ENCODE peak calls at places on chromosome 19, in seven cellular contexts. S, M, X, V, F, U and R are unnamed samples. For H3K4me1, the result is how much of the 10 kb centered on the place peaks cover.

GRCh38 chr19:23779645-23780044 is 21.0 kb upstream of the ZNF681 start:
- DNase-seq in S (no peak), M (no peak), X (peak), V (no peak), F (no peak), U (no peak), R (no peak)

GRCh38 chr19:2970201-2970838 is 7.0 kb upstream of the TLE6 start:
- DNase-seq in S (no peak), M (no peak), X (peak), V (no peak), F (no peak), U (peak), R (no peak)

GRCh38 chr19:35995655-35995993 is 636 bp downstream of the SDHAF1 start:
- DNase-seq in S (peak), M (peak), X (no peak), V (peak), F (no peak), U (peak), R (no peak)

GRCh38 chr19:2120821-2121220 is 24.1 kb downstream of the IZUMO4 start:
- DNase-seq in S (no peak), M (no peak), X (no peak), V (no peak), F (no peak), U (no peak), R (no peak)

GRCh38 chr19:1355258-1355973 is 28.3 kb upstream of the NDUFS7 start:
- DNase-seq in S (peak), M (peak), X (no peak), V (no peak), F (no peak), U (peak), R (no peak)

GRCh38 chr19:23998568-23998967 is 83.9 kb downstream of the ZNF726 start:
- DNase-seq in S (no peak), M (no peak), X (no peak), V (no peak), F (no peak), U (no peak), R (no peak)

GRCh38 chr19:12194827-12195500 is 32.1 kb downstream of the ZNF136 start:
- DNase-seq in S (peak), M (no peak), X (peak), V (peak), F (peak), U (peak), R (peak)

GRCh38 chr19:43901395-43902390 is 33.4 kb downstream of the ZNF45 start:
- DNase-seq in S (peak), M (peak), X (peak), V (peak), F (peak), U (peak), R (peak)

GRCh38 chr19:10227215-10227971 is 3.7 kb downstream of the S1PR2 start:
- DNase-seq in S (no peak), M (no peak), X (peak), V (peak), F (no peak), U (peak), R (no peak)

GRCh38 chr19:41940443-41941409 is 12.5 kb upstream of the ERFL start:
- DNase-seq in S (no peak), M (no peak), X (no peak), V (no peak), F (no peak), U (peak), R (no peak)

GRCh38 chr19:42762782-42763181 is 2.7 kb downstream of the PSG8 start:
- DNase-seq in S (no peak), M (no peak), X (no peak), V (no peak), F (no peak), U (peak), R (no peak)

GRCh38 chr19:457636-458035 is 3.2 kb downstream of the SHC2 start:
- DNase-seq in S (no peak), M (no peak), X (no peak), V (no peak), F (no peak), U (no peak), R (no peak)

GRCh38 chr19:35207391-35207871 is 21.1 kb downstream of the FAM187B start:
- DNase-seq in S (no peak), M (no peak), X (no peak), V (no peak), F (no peak), U (no peak), R (peak)

GRCh38 chr19:3537438-3538240 is 1.3 kb upstream of the TEKTIP1 start:
- DNase-seq in S (no peak), M (no peak), X (no peak), V (peak), F (no peak), U (no peak), R (no peak)

GRCh38 chr19:1333789-1334188 is 48.1 kb downstream of the EFNA2 start:
- DNase-seq in S (no peak), M (no peak), X (no peak), V (no peak), F (no peak), U (no peak), R (no peak)

GRCh38 chr19:56829586-56829985 is 10.9 kb downstream of the PEG3 start:
- DNase-seq in S (no peak), M (no peak), X (no peak), V (no peak), F (no peak), U (no peak), R (no peak)

GRCh38 chr19:33424181-33424580 is 50.7 kb downstream of the CEBPG start:
- DNase-seq in S (no peak), M (no peak), X (no peak), V (no peak), F (no peak), U (no peak), R (no peak)

GRCh38 chr19:9565900-9566705 is 18.2 kb downstream of the ZNF121 start:
- DNase-seq in S (no peak), M (no peak), X (no peak), V (no peak), F (no peak), U (peak), R (no peak)

GRCh38 chr19:40273469-40274360 is 11.4 kb downstream of the AKT2 start:
- DNase-seq in S (no peak), M (no peak), X (no peak), V (no peak), F (no peak), U (no peak), R (no peak)

GRCh38 chr19:4914736-4915501 is 5.6 kb downstream of the UHRF1 start:
- DNase-seq in S (no peak), M (no peak), X (no peak), V (no peak), F (peak), U (peak), R (peak)

GRCh38 chr19:32876236-32876918 is 6.8 kb upstream of the SLC7A9 start:
- DNase-seq in S (no peak), M (no peak), X (no peak), V (peak), F (no peak), U (no peak), R (no peak)

GRCh38 chr19:27858981-27859581 is 1353.9 kb downstream of the UQCRFS1 start:
- DNase-seq in S (no peak), M (no peak), X (no peak), V (no peak), F (no peak), U (no peak), R (no peak)

GRCh38 chr19:21434967-21435544 is 38.1 kb downstream of the ZNF493 start:
- DNase-seq in S (no peak), M (no peak), X (no peak), V (no peak), F (no peak), U (no peak), R (no peak)

GRCh38 chr19:11423164-11423803 is 4.2 kb upstream of the RGL3 start:
- DNase-seq in S (no peak), M (no peak), X (no peak), V (no peak), F (no peak), U (no peak), R (no peak)

GRCh38 chr19:7395360-7395781 is 46.6 kb downstream of the ARHGEF18 start:
- DNase-seq in S (no peak), M (peak), X (no peak), V (no peak), F (no peak), U (peak), R (no peak)

GRCh38 chr19:18419699-18420460 is 682 bp downstream of the SSBP4 start:
- DNase-seq in S (peak), M (peak), X (no peak), V (peak), F (no peak), U (peak), R (peak)
- H3K4me1 ChIP-seq in S (under half), M (under half), X (half or more), V (half or more), F (half or more), U (under half), R (half or more)

GRCh38 chr19:30666301-30666803 is 294.2 kb downstream of the ZNF536 start:
- DNase-seq in S (no peak), M (peak), X (no peak), V (no peak), F (no peak), U (peak), R (no peak)

GRCh38 chr19:30667227-30667626 is 295.0 kb downstream of the ZNF536 start:
- DNase-seq in S (no peak), M (no peak), X (no peak), V (no peak), F (no peak), U (no peak), R (no peak)

GRCh38 chr19:30667746-30668145 is 295.6 kb downstream of the ZNF536 start:
- DNase-seq in S (no peak), M (no peak), X (no peak), V (no peak), F (no peak), U (no peak), R (no peak)

GRCh38 chr19:30664358-30665058 is 292.3 kb downstream of the ZNF536 start:
- DNase-seq in S (no peak), M (peak), X (no peak), V (no peak), F (no peak), U (peak), R (no peak)

GRCh38 chr19:30665449-30665848 is 293.3 kb downstream of the ZNF536 start:
- DNase-seq in S (no peak), M (no peak), X (no peak), V (no peak), F (no peak), U (no peak), R (no peak)
- H3K27ac ChIP-seq in S (no peak), M (no peak), X (no peak), V (no peak), F (no peak), U (no peak), R (no peak)

GRCh38 chr19:45792482-45793177 is at the start of gene DMWD:
- DNase-seq in S (peak), M (peak), X (peak), V (peak), F (peak), U (peak), R (peak)

GRCh38 chr19:45791744-45792481 is 732 bp downstream of the DMWD start:
- DNase-seq in S (no peak), M (no peak), X (no peak), V (no peak), F (no peak), U (peak), R (peak)

GRCh38 chr19:45793178-45793564 is 526 bp upstream of the DMWD start:
- DNase-seq in S (no peak), M (no peak), X (no peak), V (no peak), F (no peak), U (no peak), R (no peak)

GRCh38 chr19:45789035-45789786 is 3.4 kb downstream of the DMWD start:
- DNase-seq in S (no peak), M (no peak), X (no peak), V (no peak), F (no peak), U (no peak), R (no peak)

DNA sequence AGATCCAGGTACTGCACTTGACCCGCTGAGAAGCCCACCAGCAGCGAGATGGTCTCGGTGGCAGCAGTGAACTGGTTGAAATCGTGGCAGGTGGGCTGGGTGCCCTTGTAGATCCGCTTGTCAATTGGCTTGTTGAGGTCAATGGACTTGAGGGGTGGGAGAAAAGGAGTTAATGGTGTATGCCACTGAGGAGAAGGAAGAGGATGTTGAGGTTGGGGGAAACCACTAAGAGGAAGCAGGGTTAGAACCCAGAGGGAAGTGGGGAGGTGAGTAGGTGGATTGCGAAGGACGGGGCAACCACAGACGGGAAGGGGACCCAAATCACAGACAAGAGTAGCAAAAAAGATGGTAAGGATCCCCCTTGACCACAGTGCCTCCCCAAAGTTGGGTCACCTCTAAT is 1.7 kb downstream of the DMWD start:
- DNase-seq in S (no peak), M (no peak), X (no peak), V (no peak), F (peak), U (no peak), R (peak)
- H3K4me3 ChIP-seq in S (no peak), M (no peak), X (no peak), V (no peak), F (peak), U (peak), R (peak)

GRCh38 chr19:47100290-47100689 is 13.3 kb downstream of the ZC3H4 start:
- DNase-seq in S (no peak), M (no peak), X (no peak), V (no peak), F (no peak), U (no peak), R (no peak)
- H3K4me1 ChIP-seq in S (under half), M (under half), X (half or more), V (under half), F (under half), U (under half), R (under half)

GRCh38 chr19:5952193-5953033 is 25.5 kb downstream of the RANBP3 start:
- DNase-seq in S (no peak), M (no peak), X (no peak), V (no peak), F (no peak), U (no peak), R (no peak)

GRCh38 chr19:5953680-5954213 is 24.2 kb downstream of the RANBP3 start:
- DNase-seq in S (no peak), M (no peak), X (no peak), V (no peak), F (peak), U (peak), R (no peak)

GRCh38 chr19:5953034-5953589 is 24.8 kb downstream of the RANBP3 start:
- DNase-seq in S (no peak), M (no peak), X (no peak), V (no peak), F (no peak), U (peak), R (no peak)

GRCh38 chr19:5955638-5955935 is 22.4 kb downstream of the RANBP3 start:
- DNase-seq in S (no peak), M (no peak), X (no peak), V (no peak), F (no peak), U (peak), R (no peak)

DNA sequence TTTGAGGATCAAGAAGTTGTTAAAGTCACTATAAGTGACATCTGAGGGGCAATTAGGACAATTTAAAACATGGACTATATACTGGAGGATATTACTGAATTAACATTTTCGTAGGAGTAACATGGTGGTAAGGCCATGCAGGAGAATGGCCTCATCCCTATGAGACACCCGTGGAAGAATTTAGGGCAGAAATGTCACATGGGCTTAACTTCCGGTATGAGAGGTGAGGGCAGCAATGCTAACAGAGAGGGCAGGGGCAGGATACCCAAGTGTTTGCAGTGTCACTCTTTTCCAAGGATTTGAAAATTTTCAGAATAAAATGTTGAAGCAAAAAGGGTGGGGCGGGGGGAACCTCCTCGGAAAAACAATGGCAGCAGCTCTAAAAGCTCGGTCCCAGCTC is 23.6 kb downstream of the RANBP3 start:
- DNase-seq in S (no peak), M (no peak), X (no peak), V (no peak), F (no peak), U (peak), R (no peak)
- H3K27ac ChIP-seq in S (peak), M (peak), X (peak), V (peak), F (peak), U (peak), R (peak)

DNA sequence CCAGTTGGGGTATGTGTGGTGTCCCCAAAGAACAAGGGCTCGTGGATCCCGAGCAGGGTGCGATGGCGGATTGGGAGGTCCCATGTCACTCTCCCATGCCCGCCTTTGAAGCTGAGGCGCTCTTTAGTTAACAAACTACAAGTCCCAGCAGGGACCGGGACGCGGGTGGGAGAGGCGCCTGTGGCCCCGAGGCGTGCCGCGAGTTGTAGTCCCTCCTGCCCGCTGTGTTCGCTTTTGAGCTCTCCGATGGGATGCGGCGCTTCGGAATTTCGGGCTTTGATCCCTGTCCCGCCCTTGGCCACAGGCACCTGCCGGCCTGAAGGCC is 10.9 kb downstream of the CYTH2 start:
- DNase-seq in S (peak), M (no peak), X (peak), V (peak), F (no peak), U (peak), R (no peak)
- H3K4me3 ChIP-seq in S (peak), M (no peak), X (peak), V (peak), F (peak), U (peak), R (peak)